ENCODE peak calls at places on chromosome 9, in nine cellular contexts. N, Y, F, X, K, O, P, S and D are unnamed samples.

GRCh38 chr9:98599566-98599965 is 109.2 kb downstream of the GABBR2 start:
- DNase-seq in N (no peak), Y (no peak), F (no peak), X (no peak), K (no peak), O (no peak), P (no peak), S (no peak), D (no peak)

GRCh38 chr9:4615778-4616177 is 46.3 kb upstream of the PLPP6 start:
- DNase-seq in N (no peak), Y (no peak), F (no peak), X (no peak), K (no peak), O (no peak), P (no peak), S (no peak), D (no peak)

GRCh38 chr9:37404590-37404989 is 17.9 kb upstream of the GRHPR start:
- DNase-seq in N (no peak), Y (no peak), F (no peak), X (no peak), K (no peak), O (no peak), P (no peak), S (no peak), D (no peak)

GRCh38 chr9:126158591-126159519 is 167.8 kb upstream of the MVB12B start:
- DNase-seq in N (no peak), Y (no peak), F (no peak), X (no peak), K (no peak), O (no peak), P (peak), S (no peak), D (no peak)

GRCh38 chr9:128072144-128073021 is 4.4 kb downstream of the SLC25A25 start:
- DNase-seq in N (peak), Y (peak), F (peak), X (peak), K (peak), O (peak), P (peak), S (peak), D (peak)

GRCh38 chr9:3244963-3245653 is 280.7 kb downstream of the RFX3 start:
- DNase-seq in N (peak), Y (no peak), F (no peak), X (no peak), K (no peak), O (no peak), P (no peak), S (no peak), D (no peak)

GRCh38 chr9:80449513-80449912 is 877.7 kb downstream of the TLE4 start:
- DNase-seq in N (no peak), Y (no peak), F (no peak), X (no peak), K (no peak), O (no peak), P (no peak), S (no peak), D (no peak)

GRCh38 chr9:4144869-4145268 is 155.0 kb downstream of the GLIS3 start:
- DNase-seq in N (peak), Y (no peak), F (no peak), X (no peak), K (no peak), O (no peak), P (no peak), S (no peak), D (no peak)

GRCh38 chr9:94806307-94806893 is 79.9 kb downstream of the AOPEP start:
- DNase-seq in N (peak), Y (no peak), F (no peak), X (no peak), K (peak), O (no peak), P (no peak), S (no peak), D (no peak)

DNA sequence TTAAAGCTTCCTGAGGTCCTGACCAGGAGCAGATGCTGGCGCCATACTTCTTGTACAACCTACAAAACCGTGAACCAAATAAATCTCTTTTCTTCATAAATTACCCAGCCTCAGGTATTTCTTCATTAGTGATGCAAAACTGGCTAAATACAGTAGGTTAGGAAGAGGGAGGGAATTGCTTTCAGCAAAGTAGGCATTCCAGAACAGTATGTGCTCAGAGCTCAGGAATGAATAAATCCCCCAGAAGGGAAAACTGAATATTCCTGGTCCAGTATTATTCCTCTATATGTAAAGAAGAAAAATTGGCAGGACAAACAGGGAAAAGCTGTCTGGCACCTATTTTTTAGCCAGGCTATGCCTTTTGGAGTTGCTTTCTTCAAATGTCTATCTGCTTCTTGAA is 577.1 kb downstream of the PSAT1 start:
- DNase-seq in N (no peak), Y (no peak), F (no peak), X (no peak), K (no peak), O (no peak), P (no peak), S (no peak), D (no peak)
- TF ChIP-seq CTCF in N (no peak), Y (no peak), F (no peak), X (no peak), K (no peak), O (no peak), P (no peak), S (no peak), D (no peak)

GRCh38 chr9:129334744-129335080 is 156.7 kb upstream of the IER5L start:
- DNase-seq in N (no peak), Y (no peak), F (no peak), X (no peak), K (no peak), O (no peak), P (no peak), S (no peak), D (no peak)

GRCh38 chr9:129337287-129338140 is 159.5 kb upstream of the IER5L start:
- DNase-seq in N (no peak), Y (no peak), F (no peak), X (no peak), K (no peak), O (no peak), P (no peak), S (no peak), D (no peak)

GRCh38 chr9:129335456-129336129 is 157.5 kb upstream of the IER5L start:
- DNase-seq in N (no peak), Y (no peak), F (no peak), X (no peak), K (no peak), O (no peak), P (peak), S (no peak), D (no peak)

GRCh38 chr9:129336601-129337286 is 158.7 kb upstream of the IER5L start:
- DNase-seq in N (peak), Y (peak), F (peak), X (no peak), K (peak), O (peak), P (peak), S (no peak), D (no peak)

DNA sequence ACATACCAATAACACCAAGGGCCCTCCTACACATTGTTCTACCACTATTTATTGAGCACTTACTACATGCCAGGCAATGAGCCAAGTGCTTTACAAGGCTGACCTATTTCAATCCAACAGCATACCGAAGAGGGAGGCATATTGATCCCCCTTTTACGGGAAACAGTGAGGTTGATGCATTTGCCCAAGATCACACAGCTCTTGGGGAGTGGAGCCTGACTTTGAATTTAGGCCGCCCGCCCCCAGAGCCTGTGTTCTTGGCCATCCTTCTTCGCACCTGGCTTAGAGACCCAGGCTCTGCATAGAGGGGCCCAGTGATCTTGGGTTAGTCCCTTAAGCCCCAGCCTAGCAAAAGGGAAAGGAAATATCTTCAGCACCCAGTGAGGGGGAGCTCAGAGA is 158.1 kb upstream of the IER5L start:
- DNase-seq in N (peak), Y (no peak), F (no peak), X (no peak), K (no peak), O (peak), P (no peak), S (no peak), D (no peak)
- H3K4me3 ChIP-seq in N (no peak), Y (no peak), F (peak), X (peak), K (no peak), O (peak), P (peak), S (peak), D (no peak)

GRCh38 chr9:7844283-7844682 is 44.7 kb upstream of the DMAC1 start:
- DNase-seq in N (peak), Y (peak), F (no peak), X (no peak), K (peak), O (peak), P (no peak), S (no peak), D (no peak)
- TF ChIP-seq CTCF in N (peak), Y (peak), F (peak), X (no peak), K (peak), O (peak), P (peak), S (peak), D (peak)

GRCh38 chr9:134367796-134368490 is 41.7 kb downstream of the RXRA start:
- DNase-seq in N (no peak), Y (no peak), F (no peak), X (no peak), K (peak), O (no peak), P (no peak), S (no peak), D (peak)
- H3K4me3 ChIP-seq in N (no peak), Y (no peak), F (no peak), X (no peak), K (no peak), O (no peak), P (no peak), S (no peak), D (peak)

GRCh38 chr9:26502311-26502710 is 390.3 kb downstream of the CAAP1 start:
- DNase-seq in N (no peak), Y (peak), F (no peak), X (no peak), K (peak), O (no peak), P (no peak), S (no peak), D (no peak)
- TF ChIP-seq CTCF in N (no peak), Y (no peak), F (no peak), X (no peak), K (peak), O (no peak), P (no peak), S (no peak), D (peak)

GRCh38 chr9:38620483-38621433 is at the start of gene ANKRD18A:
- DNase-seq in N (peak), Y (peak), F (peak), X (no peak), K (peak), O (peak), P (peak), S (peak), D (peak)

GRCh38 chr9:38622961-38623360 is 2.6 kb upstream of the ANKRD18A start:
- DNase-seq in N (no peak), Y (no peak), F (no peak), X (no peak), K (no peak), O (no peak), P (no peak), S (no peak), D (no peak)

GRCh38 chr9:38621434-38622082 is 1.2 kb upstream of the ANKRD18A start:
- DNase-seq in N (no peak), Y (peak), F (no peak), X (no peak), K (peak), O (peak), P (peak), S (no peak), D (no peak)

GRCh38 chr9:38619556-38620447 is 594 bp downstream of the ANKRD18A start:
- DNase-seq in N (no peak), Y (peak), F (no peak), X (no peak), K (peak), O (no peak), P (no peak), S (no peak), D (no peak)

DNA sequence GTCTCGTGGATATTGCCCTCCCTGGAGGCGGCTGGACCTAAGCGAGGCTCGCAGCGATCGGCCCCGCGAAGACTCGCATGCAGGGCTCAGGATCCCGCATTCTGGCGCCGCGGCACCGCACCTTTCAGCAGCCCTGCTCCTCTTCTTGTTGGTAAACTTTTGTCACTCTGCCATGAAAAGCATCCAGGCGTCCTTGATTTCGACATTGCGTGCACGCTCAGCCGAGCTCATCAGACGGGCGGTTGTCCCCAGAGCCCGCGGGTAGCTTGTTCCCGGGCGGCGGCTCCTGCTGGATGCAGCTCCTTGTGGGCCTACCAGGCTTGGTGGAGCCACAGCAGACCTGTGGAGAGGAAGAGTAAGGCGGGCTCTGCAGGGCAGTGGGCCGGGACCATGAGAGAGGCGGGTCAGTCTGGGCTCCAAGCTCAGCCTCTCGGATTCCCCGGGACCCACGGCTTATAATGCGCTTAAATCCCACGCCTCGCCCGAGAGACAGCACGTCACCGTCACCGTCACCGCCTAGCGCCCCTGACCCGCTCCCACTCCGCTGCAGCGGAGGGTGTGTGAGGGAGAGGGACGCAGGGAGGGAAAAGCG is 1.8 kb upstream of the ANKRD18A start:
- DNase-seq in N (no peak), Y (peak), F (no peak), X (no peak), K (peak), O (peak), P (no peak), S (no peak), D (no peak)
- H3K4me3 ChIP-seq in N (peak), Y (peak), F (peak), X (peak), K (no peak), O (peak), P (peak), S (peak), D (no peak)